ENCODE peak calls at places on chromosomes 13 and 19, in five cellular contexts. P is colonic mucosa; H is endodermal cell; F is Panc1; G is CD8-positive, alpha-beta T cell. J is an unnamed sample.

GRCh38 chr13:30991922-30992321 is 59.5 kb downstream of the TEX26 start:
- DNase-seq in P (no peak), H (no peak), F (no peak), G (no peak), J (no peak)

GRCh38 chr19:50022823-50023222 is 2.3 kb downstream of the VRK3 start:
- DNase-seq in P (no peak), H (no peak), F (no peak), G (no peak), J (no peak)

GRCh38 chr13:38430761-38431160 is 81.1 kb downstream of the UFM1 start:
- DNase-seq in P (no peak), H (no peak), F (no peak), G (no peak), J (no peak)

GRCh38 chr19:13262450-13262849 is 112.2 kb downstream of the IER2 start:
- DNase-seq in P (no peak), H (no peak), F (peak), G (no peak), J (no peak)

GRCh38 chr19:40799558-40800338 is 757 bp downstream of the EGLN2 start:
- DNase-seq in P (peak), H (no peak), F (no peak), G (no peak), J (no peak)

GRCh38 chr13:79392882-79393563 is 13.0 kb downstream of the RBM26 start:
- DNase-seq in P (no peak), H (no peak), F (peak), G (no peak), J (no peak)

GRCh38 chr13:106986033-106986484 is 418.1 kb upstream of the ARGLU1 start:
- DNase-seq in P (no peak), H (peak), F (no peak), G (no peak), J (no peak)

GRCh38 chr19:4229179-4229931 is at the start of gene EBI3:
- DNase-seq in P (no peak), H (peak), F (no peak), G (no peak), J (no peak)

GRCh38 chr19:41886761-41887710 is 4.1 kb downstream of the ARHGEF1 start:
- DNase-seq in P (no peak), H (no peak), F (no peak), G (peak), J (no peak)

GRCh38 chr19:28534740-28535351 is 678.1 kb downstream of the UQCRFS1 start:
- DNase-seq in P (no peak), H (no peak), F (no peak), G (no peak), J (no peak)

GRCh38 chr13:84137292-84137691 is 255.0 kb upstream of the SLITRK1 start:
- DNase-seq in P (no peak), H (no peak), F (no peak), G (peak), J (no peak)

GRCh38 chr13:30816733-30817132 is 81.4 kb downstream of the ALOX5AP start:
- DNase-seq in P (no peak), H (peak), F (no peak), G (no peak), J (no peak)

GRCh38 chr19:8682931-8683330 is 15.7 kb downstream of the ACTL9 start:
- DNase-seq in P (no peak), H (peak), F (no peak), G (no peak), J (no peak)

GRCh38 chr13:37884026-37884425 is 14.5 kb upstream of the TRPC4 start:
- DNase-seq in P (no peak), H (no peak), F (no peak), G (no peak), J (no peak)

GRCh38 chr13:112451512-112452379 is 75.6 kb downstream of the SPACA7 start:
- DNase-seq in P (peak), H (peak), F (no peak), G (no peak), J (no peak)

GRCh38 chr19:13118424-13119193 is 545 bp downstream of the NACC1 start:
- DNase-seq in P (peak), H (peak), F (no peak), G (no peak), J (peak)

GRCh38 chr19:13984186-13984585 is 21.9 kb downstream of the RFX1 start:
- DNase-seq in P (no peak), H (no peak), F (no peak), G (no peak), J (no peak)

GRCh38 chr13:98273824-98274786 is 97.0 kb upstream of the RNF113B start:
- DNase-seq in P (no peak), H (peak), F (no peak), G (no peak), J (no peak)

GRCh38 chr13:113649212-113649611 is 8.8 kb downstream of the ATP4B start:
- DNase-seq in P (no peak), H (peak), F (no peak), G (no peak), J (no peak)

GRCh38 chr13:77000475-77000874 is 8.6 kb downstream of the CLN5 start:
- DNase-seq in P (no peak), H (no peak), F (no peak), G (no peak), J (no peak)

GRCh38 chr13:50156722-50157121 is 141.5 kb downstream of the KCNRG start:
- DNase-seq in P (no peak), H (no peak), F (no peak), G (no peak), J (no peak)

GRCh38 chr13:74040200-74040599 is 94.0 kb downstream of the KLF12 start:
- DNase-seq in P (peak), H (peak), F (peak), G (no peak), J (peak)

GRCh38 chr13:87887459-87888123 is 216.4 kb downstream of the SLITRK5 start:
- DNase-seq in P (no peak), H (no peak), F (no peak), G (no peak), J (no peak)

GRCh38 chr13:110227864-110228643 is 78.9 kb downstream of the COL4A1 start:
- DNase-seq in P (no peak), H (no peak), F (no peak), G (no peak), J (no peak)

GRCh38 chr19:55578761-55579747 is 1.6 kb downstream of the ZNF579 start:
- DNase-seq in P (no peak), H (no peak), F (no peak), G (no peak), J (no peak)

GRCh38 chr19:5131866-5132561 is 163.1 kb downstream of the KDM4B start:
- DNase-seq in P (no peak), H (no peak), F (no peak), G (no peak), J (no peak)

GRCh38 chr13:38519229-38519910 is 167.5 kb upstream of the FREM2 start:
- DNase-seq in P (no peak), H (peak), F (no peak), G (no peak), J (no peak)

GRCh38 chr13:76937416-76937815 is 10.9 kb upstream of the ACOD1 start:
- DNase-seq in P (no peak), H (no peak), F (no peak), G (no peak), J (no peak)

GRCh38 chr13:91406619-91407018 is 8.2 kb downstream of the GPC5 start:
- DNase-seq in P (no peak), H (peak), F (peak), G (no peak), J (no peak)

GRCh38 chr13:72781461-72782439 is at the start of the genes DIS3 and PIBF1:
- DNase-seq in P (peak), H (peak), F (peak), G (peak), J (peak)

GRCh38 chr19:53980553-53981407 is 10.7 kb upstream of the CACNG6 start:
- DNase-seq in P (peak), H (peak), F (peak), G (no peak), J (no peak)

GRCh38 chr19:56594446-56594782 is 688 bp upstream of the ZNF71 start:
- DNase-seq in P (no peak), H (no peak), F (no peak), G (no peak), J (no peak)

GRCh38 chr19:49327878-49328544 is 3.0 kb upstream of the SLC6A16 start:
- DNase-seq in P (peak), H (peak), F (no peak), G (peak), J (no peak)

GRCh38 chr19:1279782-1280341 is 4.5 kb downstream of the FAM174C start:
- DNase-seq in P (peak), H (peak), F (no peak), G (peak), J (peak)

GRCh38 chr13:67844544-67844943 is 614.4 kb upstream of the PCDH9 start:
- DNase-seq in P (no peak), H (no peak), F (no peak), G (no peak), J (no peak)

GRCh38 chr19:23983406-23983805 is 68.7 kb downstream of the ZNF726 start:
- DNase-seq in P (no peak), H (no peak), F (no peak), G (no peak), J (no peak)

GRCh38 chr13:41590122-41590521 is 132.8 kb downstream of the RGCC start:
- DNase-seq in P (no peak), H (no peak), F (no peak), G (no peak), J (no peak)

DNA sequence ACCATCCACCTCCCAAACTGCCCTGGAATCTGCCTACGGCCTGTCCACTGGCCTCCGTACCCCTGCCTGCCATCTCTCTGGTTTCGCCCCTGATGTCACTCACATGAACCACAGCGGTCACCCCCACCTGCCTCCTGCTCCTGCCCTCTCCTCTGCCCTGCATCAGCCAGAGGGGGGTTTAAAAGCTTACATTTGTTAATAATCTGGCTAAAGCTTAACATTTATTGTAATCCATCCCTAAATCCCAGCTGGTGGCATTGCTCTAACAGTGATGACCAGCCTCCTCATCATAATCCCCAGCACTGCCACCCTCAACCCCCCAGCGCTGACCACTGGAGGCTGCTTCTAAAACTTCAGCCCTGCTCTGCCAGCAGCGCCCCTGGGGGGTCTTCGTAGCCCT is 38.9 kb downstream of the DNM2 start:
- DNase-seq in P (no peak), H (no peak), F (no peak), G (no peak), J (no peak)
- H3K27ac ChIP-seq in P (no peak), H (no peak), F (no peak), G (no peak), J (peak)

DNA sequence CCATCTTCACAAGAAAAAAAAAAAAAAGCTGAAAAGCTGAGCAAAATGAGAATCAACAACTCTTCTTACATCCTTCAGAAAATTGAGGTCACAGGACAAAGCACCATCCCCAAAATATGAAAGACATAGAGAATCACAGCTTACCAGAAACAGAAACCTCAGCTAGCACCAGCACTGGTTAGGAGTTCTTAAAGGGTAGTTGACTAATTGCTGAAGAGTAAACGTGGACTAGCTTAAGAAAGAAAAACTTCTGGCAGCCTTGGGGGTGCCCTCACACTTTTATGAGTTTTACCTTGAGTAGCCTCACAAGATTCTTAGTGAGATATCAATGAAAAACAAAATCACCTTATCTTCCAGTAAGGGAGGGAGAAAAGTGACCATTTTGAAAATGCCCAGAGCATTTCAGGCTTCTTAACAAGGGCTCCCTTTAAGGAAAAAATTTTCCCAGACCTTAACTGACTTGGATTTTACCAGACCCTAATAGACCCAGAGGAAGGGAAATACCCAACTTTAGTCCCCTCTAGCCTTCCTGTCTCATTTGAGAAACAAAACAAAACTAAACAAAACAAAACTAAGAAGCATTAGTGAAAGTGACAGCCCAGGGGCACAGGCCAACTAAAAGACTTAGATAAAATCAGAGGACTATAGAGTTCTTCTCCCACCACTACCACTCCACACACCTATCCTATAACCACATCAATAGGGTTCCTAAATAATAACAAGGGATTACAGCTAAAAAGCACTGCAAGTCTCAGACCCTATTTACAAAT is 888.6 kb downstream of the DIAPH3 start:
- DNase-seq in P (no peak), H (no peak), F (no peak), G (no peak), J (no peak)
- H3K27ac ChIP-seq in P (no peak), H (no peak), F (no peak), G (no peak), J (no peak)

DNA sequence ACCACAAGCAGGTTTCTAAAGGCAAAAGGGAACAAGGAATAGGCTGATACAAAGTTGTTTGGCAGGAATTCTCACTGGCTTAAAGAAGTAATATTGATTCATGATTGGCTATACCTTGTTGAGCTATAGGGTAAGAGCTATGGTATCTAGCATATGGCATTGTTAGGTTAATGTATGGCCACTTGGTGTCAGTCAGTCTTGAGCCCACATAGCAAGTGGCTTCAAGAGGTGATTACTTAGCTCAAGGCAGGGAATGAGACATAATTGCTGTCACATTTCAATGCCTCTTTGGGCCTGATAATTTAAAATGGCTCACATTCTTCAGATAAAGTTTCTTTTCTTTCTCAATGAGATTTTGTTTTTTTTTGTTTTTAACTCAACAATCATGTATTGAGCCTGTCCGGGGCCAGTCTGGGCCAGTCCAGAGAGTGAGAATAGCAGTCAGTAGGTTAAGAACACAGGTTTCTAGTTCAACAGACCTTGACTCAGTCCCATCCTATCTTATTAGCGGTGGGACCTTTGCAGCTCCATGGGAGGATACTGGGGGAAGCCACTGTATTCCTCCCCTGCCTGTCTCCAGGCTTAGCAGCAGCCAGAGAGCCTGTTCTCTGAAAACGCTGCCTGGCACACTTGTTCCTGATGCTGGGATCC is 45.8 kb upstream of the RCBTB2 start:
- DNase-seq in P (no peak), H (no peak), F (no peak), G (no peak), J (no peak)
- H3K27ac ChIP-seq in P (peak), H (no peak), F (no peak), G (no peak), J (no peak)

GRCh38 chr13:95707442-95708389 is 30.8 kb downstream of the DNAJC3 start:
- DNase-seq in P (no peak), H (no peak), F (no peak), G (no peak), J (no peak)
- H3K27ac ChIP-seq in P (no peak), H (no peak), F (no peak), G (no peak), J (no peak)

GRCh38 chr19:52789440-52789839 is 2.8 kb upstream of the ZNF600 start:
- DNase-seq in P (no peak), H (no peak), F (no peak), G (no peak), J (no peak)

GRCh38 chr19:52785506-52785905 is 1.1 kb downstream of the ZNF600 start:
- DNase-seq in P (no peak), H (no peak), F (no peak), G (no peak), J (no peak)

DNA sequence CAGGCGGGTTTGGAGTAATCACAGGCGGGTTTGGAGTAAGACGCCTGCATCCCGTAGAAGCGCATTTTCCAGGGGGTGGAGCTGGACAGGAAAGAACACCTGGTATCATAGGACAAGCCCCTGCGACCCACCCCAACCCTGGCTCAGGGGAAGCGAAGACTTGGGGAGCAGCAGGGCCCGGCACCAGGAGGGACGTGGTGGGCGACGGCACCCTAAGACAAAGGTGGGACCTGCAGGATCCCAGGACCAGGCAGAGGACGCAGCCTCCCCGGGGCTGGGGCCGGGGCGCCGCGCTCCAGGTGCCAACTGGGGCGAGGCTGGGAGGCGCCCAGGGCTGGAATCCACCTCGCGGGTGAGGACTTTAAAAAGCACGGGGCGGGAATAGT is 520 bp downstream of the ZNF600 start:
- DNase-seq in P (no peak), H (peak), F (no peak), G (no peak), J (no peak)
- H3K27ac ChIP-seq in P (peak), H (no peak), F (peak), G (peak), J (no peak)

J was measured in substantia nigra.